ENCODE peak calls at places on chromosomes 5 and 9, in six cellular contexts. M, J, R, S, Q and X are unnamed samples. For H3K36me3, the result is how much of the 10 kb centered on the place peaks cover.

GRCh38 chr9:36874921-36875320 is 159.1 kb downstream of the PAX5 start:
- DNase-seq in S (no peak), Q (no peak), J (no peak), R (no peak), M (no peak), X (no peak)

GRCh38 chr5:57711471-57711870 is 228.9 kb upstream of the ACTBL2 start:
- DNase-seq in S (no peak), Q (no peak), J (no peak), R (no peak), M (no peak), X (no peak)

GRCh38 chr5:80747922-80748321 is 93.1 kb upstream of the DHFR start:
- DNase-seq in J (no peak), S (no peak), M (no peak), Q (no peak), R (no peak), X (no peak)

GRCh38 chr9:138021251-138022056 is 143.9 kb downstream of the CACNA1B start:
- DNase-seq in R (peak), S (no peak), M (no peak), Q (peak), J (peak), X (no peak)

GRCh38 chr9:127505396-127506116 is 54.2 kb downstream of the LRSAM1 start:
- DNase-seq in M (no peak), J (no peak), R (no peak), Q (no peak), S (no peak), X (no peak)

GRCh38 chr9:124854161-124854560 is 901 bp downstream of the WDR38 start:
- DNase-seq in M (no peak), S (no peak), R (no peak), J (no peak), Q (no peak), X (no peak)

GRCh38 chr5:68891718-68892117 is 202.1 kb upstream of the SLC30A5 start:
- DNase-seq in R (no peak), M (no peak), Q (no peak), J (no peak), S (no peak), X (no peak)

GRCh38 chr9:32978051-32978450 is 23.4 kb downstream of the APTX start:
- DNase-seq in J (no peak), R (no peak), S (no peak), Q (no peak), M (no peak), X (no peak)

GRCh38 chr5:126780165-126780827 is 3.4 kb downstream of the LMNB1 start:
- DNase-seq in S (peak), Q (peak), J (no peak), M (peak), R (no peak), X (no peak)

GRCh38 chr5:151153300-151153699 is 4.3 kb downstream of the ANXA6 start:
- DNase-seq in R (no peak), Q (no peak), M (no peak), S (no peak), J (no peak), X (no peak)

GRCh38 chr5:151148583-151148982 is 9.0 kb downstream of the ANXA6 start:
- DNase-seq in R (no peak), S (no peak), Q (no peak), M (no peak), J (no peak), X (no peak)

GRCh38 chr5:151151263-151151660 is 6.3 kb downstream of the ANXA6 start:
- DNase-seq in R (no peak), J (no peak), S (no peak), M (no peak), Q (no peak), X (no peak)

GRCh38 chr5:151151793-151152192 is 5.8 kb downstream of the ANXA6 start:
- DNase-seq in M (no peak), J (no peak), Q (no peak), S (no peak), R (peak), X (no peak)

GRCh38 chr5:151150484-151151262 is 6.9 kb downstream of the ANXA6 start:
- DNase-seq in R (peak), M (no peak), J (no peak), Q (peak), S (peak), X (no peak)
- H3K36me3 ChIP-seq in R (under half), M (under half), J (under half), Q (under half), S (under half), X (under half)

GRCh38 chr9:98040212-98040611 is 16.3 kb upstream of the NANS start:
- DNase-seq in Q (no peak), R (no peak), M (no peak), J (no peak), S (no peak), X (no peak)

GRCh38 chr9:98038958-98039357 is 17.6 kb upstream of the NANS start:
- DNase-seq in M (no peak), Q (no peak), R (no peak), J (no peak), S (no peak), X (no peak)

GRCh38 chr9:98034593-98035546 is 21.7 kb upstream of the NANS start:
- DNase-seq in M (peak), S (peak), R (peak), J (peak), Q (peak), X (peak)

GRCh38 chr9:98039474-98040072 is 17.0 kb upstream of the NANS start:
- DNase-seq in M (no peak), R (no peak), J (no peak), Q (no peak), S (no peak), X (no peak)

DNA sequence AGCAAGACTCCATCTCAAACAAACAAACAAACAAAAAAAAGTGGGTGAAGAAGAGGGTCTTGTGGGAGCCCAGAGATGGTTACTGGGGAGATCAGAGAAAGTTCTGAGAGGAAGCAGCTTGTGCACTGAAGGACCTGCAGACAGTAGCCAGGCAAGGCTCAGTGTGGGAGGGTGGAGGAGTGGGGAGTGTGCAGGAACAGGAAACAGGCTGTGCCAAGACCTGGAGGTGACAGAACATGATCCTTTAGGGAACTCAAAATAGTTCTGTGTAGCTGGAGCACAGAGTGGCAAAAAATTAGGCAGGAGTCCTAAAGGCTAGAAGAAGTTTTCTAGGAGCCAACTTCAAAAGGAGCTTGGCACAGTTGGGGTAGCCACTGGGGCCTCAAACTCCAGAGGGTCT is 19.2 kb upstream of the NANS start:
- DNase-seq in R (peak), Q (no peak), M (peak), J (no peak), S (no peak), X (no peak)
- TF ChIP-seq CTCF in R (no peak), Q (no peak), M (no peak), J (no peak), S (no peak), X (no peak)

GRCh38 chr5:146221234-146221633 is 17.8 kb downstream of the RBM27 start:
- DNase-seq in R (no peak), M (no peak), Q (no peak), S (no peak), J (no peak), X (no peak)

GRCh38 chr5:146223179-146223578 is 19.8 kb downstream of the RBM27 start:
- DNase-seq in S (no peak), Q (no peak), J (no peak), M (no peak), R (no peak), X (no peak)

GRCh38 chr5:146222002-146222401 is 18.6 kb downstream of the RBM27 start:
- DNase-seq in Q (no peak), J (no peak), R (no peak), S (no peak), M (no peak), X (no peak)

GRCh38 chr5:146218163-146218562 is 14.8 kb downstream of the RBM27 start:
- DNase-seq in M (no peak), S (no peak), R (no peak), Q (no peak), J (no peak), X (no peak)

GRCh38 chr5:146219243-146219642 is 15.8 kb downstream of the RBM27 start:
- DNase-seq in J (no peak), M (no peak), S (no peak), Q (no peak), R (no peak), X (no peak)
- H3K36me3 ChIP-seq in J (under half), M (under half), S (under half), Q (under half), R (under half), X (under half)

GRCh38 chr5:155943516-155944407 is 383.2 kb upstream of the SGCD start:
- DNase-seq in R (no peak), J (no peak), Q (peak), S (peak), M (peak), X (no peak)
- TF ChIP-seq CTCF in R (peak), J (peak), Q (peak), S (peak), M (peak), X (peak)